ENCODE peak calls at places on chromosomes 5 and 9, in nine cellular contexts. S is RWPE1, E is MM.1S, X is kidney, O is Peyer's patch, P is mesendoderm, Q is fibroblast of lung, K is foreskin keratinocyte, V is AG04450. F is an unnamed sample.

GRCh38 chr9:93058357-93059096 is at the start of gene SUSD3:
- DNase-seq in S (peak), K (no peak), P (peak), Q (peak), E (peak), O (peak), X (peak), V (no peak), F (no peak)

GRCh38 chr5:115068239-115069086 is 101.2 kb downstream of the TRIM36 start:
- DNase-seq in E (peak), O (no peak), V (no peak), Q (peak), S (peak), K (peak), P (peak), X (no peak), F (no peak)

GRCh38 chr5:171365351-171365750 is 22.3 kb upstream of the NPM1 start:
- DNase-seq in O (no peak), K (no peak), Q (no peak), X (no peak), S (no peak), E (no peak), V (no peak), P (peak), F (no peak)

GRCh38 chr5:143219696-143220095 is 183.8 kb downstream of the NR3C1 start:
- DNase-seq in E (no peak), Q (peak), S (no peak), K (no peak), P (peak), X (no peak), O (no peak), V (no peak), F (no peak)

GRCh38 chr9:112846528-112847488 is 43.9 kb downstream of the SLC46A2 start:
- DNase-seq in Q (peak), K (no peak), O (no peak), V (no peak), E (no peak), S (no peak), P (no peak), X (no peak), F (no peak)

GRCh38 chr5:15674716-15675115 is 174.7 kb downstream of the FBXL7 start:
- DNase-seq in V (no peak), S (no peak), Q (peak), X (no peak), E (no peak), K (no peak), P (peak), O (no peak), F (no peak)

GRCh38 chr9:77475641-77476473 is 172.3 kb downstream of the GNA14 start:
- DNase-seq in E (peak), O (no peak), Q (peak), P (no peak), V (no peak), S (no peak), X (no peak), K (no peak), F (no peak)

GRCh38 chr5:95617057-95617456 is 2.8 kb upstream of the GPR150 start:
- DNase-seq in Q (peak), O (no peak), S (peak), E (no peak), P (no peak), X (no peak), K (peak), V (no peak), F (no peak)

GRCh38 chr9:136762915-136763648 is 1.2 kb downstream of the LCN15 start:
- DNase-seq in K (no peak), Q (peak), E (no peak), X (peak), V (no peak), S (peak), O (peak), P (peak), F (no peak)

GRCh38 chr9:127104465-127105311 is 17.7 kb downstream of the ANGPTL2 start:
- DNase-seq in V (no peak), X (no peak), S (no peak), O (no peak), Q (no peak), K (peak), E (no peak), P (peak), F (no peak)

GRCh38 chr9:111148390-111148993 is 110.2 kb upstream of the LPAR1 start:
- DNase-seq in P (no peak), X (no peak), Q (no peak), O (no peak), V (no peak), E (no peak), K (no peak), S (no peak), F (no peak)

GRCh38 chr5:101997235-101997634 is 298.8 kb downstream of the SLCO4C1 start:
- DNase-seq in Q (no peak), S (no peak), E (no peak), O (no peak), P (no peak), V (no peak), K (no peak), X (no peak), F (no peak)

GRCh38 chr5:160450164-160450932 is 28.7 kb downstream of the PTTG1 start:
- DNase-seq in V (no peak), Q (no peak), K (no peak), P (no peak), S (no peak), E (no peak), X (no peak), O (no peak), F (no peak)

GRCh38 chr9:135224921-135225541 is 137.6 kb downstream of the OLFM1 start:
- DNase-seq in V (no peak), Q (no peak), S (no peak), X (peak), K (no peak), E (no peak), O (peak), P (no peak), F (no peak)

GRCh38 chr9:77291714-77292113 is 114.4 kb downstream of the VPS13A start:
- DNase-seq in E (no peak), O (no peak), K (peak), Q (peak), P (peak), S (peak), V (no peak), X (no peak), F (no peak)

GRCh38 chr5:83662558-83662957 is 58.1 kb downstream of the HAPLN1 start:
- DNase-seq in Q (no peak), O (no peak), K (no peak), E (no peak), P (no peak), S (no peak), X (no peak), V (no peak), F (no peak)

GRCh38 chr9:4573634-4574391 is 83.5 kb downstream of the SLC1A1 start:
- DNase-seq in P (peak), O (no peak), S (no peak), E (no peak), X (no peak), K (no peak), Q (no peak), V (no peak), F (no peak)

GRCh38 chr9:135989722-135990467 is 28.7 kb upstream of the UBAC1 start:
- DNase-seq in E (no peak), Q (no peak), P (no peak), K (no peak), X (no peak), V (no peak), O (no peak), S (no peak), F (no peak)

GRCh38 chr5:150497274-150497988 is 10.5 kb upstream of the NDST1 start:
- DNase-seq in E (no peak), X (peak), V (peak), P (no peak), O (no peak), S (peak), Q (peak), K (peak), F (peak)

GRCh38 chr9:3467593-3468219 is 58.1 kb downstream of the RFX3 start:
- DNase-seq in V (peak), S (peak), P (peak), O (no peak), E (peak), K (no peak), X (no peak), Q (peak), F (peak)

GRCh38 chr9:132994410-132995120 is 16.1 kb downstream of the GFI1B start:
- DNase-seq in Q (peak), E (no peak), P (no peak), X (peak), V (no peak), S (peak), O (peak), K (peak), F (no peak)

GRCh38 chr5:142829821-142830220 is 59.6 kb downstream of the ARHGAP26 start:
- DNase-seq in V (no peak), O (no peak), Q (peak), K (no peak), P (no peak), E (no peak), X (no peak), S (no peak), F (no peak)

GRCh38 chr5:103519550-103519949 is 43.0 kb downstream of the NUDT12 start:
- DNase-seq in P (peak), S (no peak), X (no peak), K (no peak), E (no peak), V (no peak), Q (no peak), O (no peak), F (no peak)

DNA sequence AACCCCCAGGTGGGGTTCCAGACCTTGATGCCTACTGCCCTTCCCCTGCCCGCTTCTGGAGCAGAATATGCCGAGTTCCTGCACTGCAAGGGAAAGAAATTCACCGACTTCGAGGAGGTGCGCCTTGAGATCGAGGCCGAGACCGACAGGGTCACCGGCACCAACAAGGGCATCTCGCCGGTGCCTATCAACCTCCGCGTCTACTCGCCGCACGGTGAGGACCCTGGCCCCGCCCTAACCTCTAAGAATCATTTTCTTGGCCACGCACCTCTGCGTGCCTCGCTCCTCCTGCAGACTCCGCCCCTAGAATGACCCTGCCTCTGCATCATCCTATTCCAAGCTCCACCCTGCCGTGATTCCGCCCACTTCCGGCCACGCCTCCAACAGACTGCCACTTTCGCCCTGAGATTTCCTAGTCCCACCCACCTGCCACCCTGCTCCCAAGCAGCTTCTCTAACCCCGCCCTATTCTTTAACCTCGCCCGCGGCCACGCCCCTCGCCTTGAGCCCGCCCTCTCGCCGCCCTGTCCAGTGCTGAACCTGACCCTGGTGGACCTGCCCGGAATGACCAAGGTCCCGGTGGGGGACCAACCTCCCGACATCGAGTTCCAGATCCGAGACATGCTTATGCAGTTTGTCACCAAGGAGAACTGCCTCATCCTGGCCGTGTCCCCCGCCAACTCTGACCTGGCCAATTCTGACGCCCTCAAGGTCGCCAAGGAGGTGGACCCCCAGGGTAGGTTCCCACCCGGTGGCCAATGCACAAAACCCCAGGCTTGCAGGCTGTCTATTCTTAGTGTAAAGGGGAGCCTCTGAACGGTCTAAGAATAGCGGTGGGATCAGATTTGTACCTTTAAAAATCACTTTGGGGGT is 15.6 kb downstream of the DNM1 start:
- DNase-seq in S (peak), O (peak), X (peak), V (no peak), E (peak), K (peak), Q (peak), P (peak), F (peak)
- H3K27ac ChIP-seq in S (peak), O (peak), X (no peak), V (no peak), E (no peak), K (no peak), Q (no peak), P (no peak), F (no peak)

GRCh38 chr5:66828046-66828550 is 231.9 kb downstream of the MAST4 start:
- DNase-seq in P (peak), S (no peak), Q (no peak), K (no peak), E (peak), V (no peak), X (no peak), O (no peak), F (no peak)
- H3K27ac ChIP-seq in P (no peak), S (peak), Q (no peak), K (peak), E (no peak), V (no peak), X (no peak), O (no peak), F (no peak)

GRCh38 chr9:73357607-73358006 is 205.9 kb downstream of the ANXA1 start:
- DNase-seq in O (no peak), V (no peak), X (no peak), E (no peak), Q (no peak), S (no peak), K (no peak), P (no peak), F (no peak)
- H3K27ac ChIP-seq in O (no peak), V (no peak), X (no peak), E (no peak), Q (no peak), S (no peak), K (no peak), P (no peak), F (no peak)

GRCh38 chr5:32291591-32291990 is 21.1 kb downstream of the MTMR12 start:
- DNase-seq in V (no peak), S (no peak), P (no peak), E (no peak), O (no peak), K (no peak), X (no peak), Q (no peak), F (no peak)

GRCh38 chr5:32285489-32286138 is 27.1 kb downstream of the MTMR12 start:
- DNase-seq in K (no peak), V (no peak), X (no peak), Q (no peak), S (no peak), P (no peak), E (peak), O (no peak), F (no peak)

GRCh38 chr5:32290922-32291321 is 21.8 kb downstream of the MTMR12 start:
- DNase-seq in X (no peak), E (peak), Q (no peak), O (no peak), S (no peak), V (no peak), P (no peak), K (no peak), F (no peak)
- H3K27ac ChIP-seq in X (no peak), E (peak), Q (no peak), O (no peak), S (no peak), V (no peak), P (no peak), K (no peak), F (no peak)

GRCh38 chr9:122464633-122465567 is 12.8 kb downstream of the OR1J1 start:
- DNase-seq in Q (peak), K (no peak), S (peak), X (no peak), E (peak), O (peak), P (peak), V (peak), F (peak)

GRCh38 chr9:122468735-122469134 is 9.0 kb downstream of the OR1J1 start:
- DNase-seq in E (no peak), S (no peak), K (no peak), P (no peak), O (no peak), Q (peak), X (no peak), V (peak), F (no peak)

GRCh38 chr9:122463828-122464632 is 13.7 kb downstream of the OR1J1 start:
- DNase-seq in V (no peak), Q (no peak), K (no peak), E (peak), S (no peak), P (peak), X (no peak), O (no peak), F (no peak)
- H3K27ac ChIP-seq in V (no peak), Q (no peak), K (no peak), E (peak), S (peak), P (no peak), X (no peak), O (no peak), F (no peak)

GRCh38 chr9:121667214-121667613 is 15.8 kb downstream of the DAB2IP start:
- DNase-seq in Q (no peak), X (no peak), P (no peak), V (no peak), S (no peak), K (no peak), E (no peak), O (peak), F (no peak)
- H3K27ac ChIP-seq in Q (no peak), X (no peak), P (no peak), V (no peak), S (no peak), K (no peak), E (no peak), O (peak), F (no peak)

F was measured in caudate nucleus.